ENCODE peak calls at places on chromosomes 4 and X, in nine cellular contexts. L, C, E, Q, Y, M, H, D and F are unnamed samples.

GRCh38 chr4:11765849-11766453 is 337.3 kb upstream of the HS3ST1 start:
- DNase-seq in L (no peak), C (peak), E (no peak), Q (no peak), Y (no peak), M (peak), H (no peak), D (no peak), F (peak)

GRCh38 chr4:38155589-38156294 is 195.5 kb downstream of the PTTG2 start:
- DNase-seq in L (no peak), C (no peak), E (no peak), Q (no peak), Y (no peak), M (no peak), H (no peak), D (no peak), F (no peak)

GRCh38 chr4:8829584-8829983 is 42.1 kb downstream of the HMX1 start:
- DNase-seq in L (no peak), C (no peak), E (no peak), Q (no peak), Y (no peak), M (no peak), H (no peak), D (no peak), F (no peak)

GRCh38 chr4:122458625-122459024 is 2.1 kb upstream of the IL2 start:
- DNase-seq in L (peak), C (no peak), E (no peak), Q (no peak), Y (no peak), M (peak), H (peak), D (no peak), F (no peak)

GRCh38 chrX:17036172-17036961 is 89.9 kb downstream of the REPS2 start:
- DNase-seq in L (no peak), C (no peak), E (no peak), Q (no peak), Y (no peak), M (no peak), H (no peak), D (no peak), F (no peak)

GRCh38 chr4:107858158-107858742 is 33.5 kb downstream of the SGMS2 start:
- DNase-seq in L (no peak), C (no peak), E (no peak), Q (no peak), Y (no peak), M (no peak), H (no peak), D (no peak), F (no peak)

GRCh38 chr4:153113838-153114105 is 90.5 kb upstream of the TRIM2 start:
- DNase-seq in L (no peak), C (no peak), E (no peak), Q (no peak), Y (no peak), M (no peak), H (no peak), D (no peak), F (no peak)

GRCh38 chr4:122930877-122931276 is 8.5 kb upstream of the NUDT6 start:
- DNase-seq in L (no peak), C (no peak), E (no peak), Q (no peak), Y (no peak), M (peak), H (no peak), D (no peak), F (no peak)

GRCh38 chr4:36921474-36922220 is 322.9 kb upstream of the NWD2 start:
- DNase-seq in L (no peak), C (no peak), E (no peak), Q (no peak), Y (no peak), M (peak), H (no peak), D (no peak), F (no peak)

GRCh38 chrX:50988649-50989048 is 78.1 kb downstream of the BMP15 start:
- DNase-seq in L (no peak), C (peak), E (no peak), Q (no peak), Y (peak), M (peak), H (no peak), D (no peak), F (peak)

GRCh38 chr4:113189546-113189945 is 140.1 kb downstream of the ANK2 start:
- DNase-seq in L (no peak), C (no peak), E (no peak), Q (no peak), Y (no peak), M (no peak), H (no peak), D (no peak), F (no peak)

GRCh38 chr4:24949970-24950369 is 37.1 kb upstream of the CCDC149 start:
- DNase-seq in L (no peak), C (no peak), E (no peak), Q (no peak), Y (no peak), M (no peak), H (no peak), D (no peak), F (no peak)

GRCh38 chrX:17860811-17861495 is at the start of gene RAI2:
- DNase-seq in L (no peak), C (no peak), E (no peak), Q (peak), Y (no peak), M (no peak), H (peak), D (peak), F (peak)

GRCh38 chrX:49915352-49916222 is 6.8 kb upstream of the CLCN5 start:
- DNase-seq in L (peak), C (peak), E (peak), Q (no peak), Y (peak), M (peak), H (peak), D (peak), F (peak)

GRCh38 chr4:8916251-8916913 is 44.7 kb upstream of the HMX1 start:
- DNase-seq in L (no peak), C (no peak), E (no peak), Q (no peak), Y (no peak), M (no peak), H (no peak), D (no peak), F (no peak)

GRCh38 chrX:138771042-138771441 is 59.5 kb upstream of the FGF13 start:
- DNase-seq in L (no peak), C (no peak), E (no peak), Q (no peak), Y (no peak), M (peak), H (no peak), D (no peak), F (no peak)